ENCODE peak calls at places on chromosomes 1 and 21, in eight cellular contexts. I, X, V, F, D, E, C and A are unnamed samples.

GRCh38 chr21:27572681-27573080 is 605.8 kb upstream of the ADAMTS5 start:
- DNase-seq in I (no peak), X (no peak), V (no peak), F (no peak), D (no peak), E (no peak), C (no peak), A (no peak)

GRCh38 chr1:55534565-55535091 is 319.5 kb upstream of the USP24 start:
- DNase-seq in I (no peak), X (no peak), V (no peak), F (no peak), D (no peak), E (no peak), C (no peak), A (no peak)

GRCh38 chr1:167618366-167618765 is 11.7 kb upstream of the RCSD1 start:
- DNase-seq in I (no peak), X (no peak), V (no peak), F (no peak), D (no peak), E (no peak), C (no peak), A (no peak)

GRCh38 chr1:169784102-169784501 is 10.6 kb downstream of the METTL18 start:
- DNase-seq in I (no peak), X (no peak), V (no peak), F (no peak), D (no peak), E (no peak), C (no peak), A (no peak)

GRCh38 chr1:156126701-156127534 is 12.4 kb downstream of the LMNA start:
- DNase-seq in I (no peak), X (peak; percentile 70), V (peak; percentile 41), F (no peak), D (peak; percentile 81), E (no peak), C (peak; percentile 84), A (peak; percentile 60)

GRCh38 chr21:44927587-44928461 is 7.1 kb upstream of the ITGB2 start:
- DNase-seq in I (no peak), X (no peak), V (peak; percentile 46), F (peak; percentile 71), D (peak; percentile 92), E (no peak), C (no peak), A (no peak)

GRCh38 chr1:39761016-39761415 is 10.1 kb downstream of the OXCT2 start:
- DNase-seq in I (no peak), X (no peak), V (no peak), F (no peak), D (no peak), E (no peak), C (no peak), A (no peak)

GRCh38 chr21:25080706-25081495 is 526.4 kb downstream of the MRPL39 start:
- DNase-seq in I (no peak), X (no peak), V (no peak), F (no peak), D (no peak), E (no peak), C (no peak), A (no peak)

GRCh38 chr1:18422076-18422777 is 58.5 kb upstream of the KLHDC7A start:
- DNase-seq in I (no peak), X (no peak), V (no peak), F (no peak), D (no peak), E (no peak), C (no peak), A (no peak)

GRCh38 chr1:15620890-15621682 is 3.8 kb downstream of the DDI2 start:
- DNase-seq in I (no peak), X (no peak), V (no peak), F (no peak), D (no peak), E (no peak), C (no peak), A (no peak)

GRCh38 chr1:29453502-29454240 is 217.3 kb downstream of the PTPRU start:
- DNase-seq in I (peak; percentile 83), X (peak; percentile 70), V (no peak), F (peak; percentile 41), D (no peak), E (peak; percentile 43), C (no peak), A (no peak)

GRCh38 chr1:173411835-173412742 is 65.0 kb upstream of the PRDX6 start:
- DNase-seq in I (no peak), X (no peak), V (no peak), F (no peak), D (no peak), E (no peak), C (no peak), A (no peak)

GRCh38 chr1:147515046-147515869 is 26.0 kb upstream of the BCL9 start:
- DNase-seq in I (no peak), X (peak; percentile 62), V (no peak), F (no peak), D (no peak), E (no peak), C (no peak), A (no peak)

GRCh38 chr1:54326577-54327385 is 79.4 kb downstream of the SSBP3 start:
- DNase-seq in I (no peak), X (no peak), V (no peak), F (no peak), D (no peak), E (no peak), C (no peak), A (no peak)
- H3K4me1 ChIP-seq in I (peaks cover 83% of the 10 kb centered on the region), X (no peaks in the 10 kb centered on the region), V (peaks cover 99% of the 10 kb centered on the region), F (no peaks in the 10 kb centered on the region), D (peaks cover 46% of the 10 kb centered on the region), E (peaks cover 63% of the 10 kb centered on the region), C (peaks cover 99% of the 10 kb centered on the region), A (peaks cover 70% of the 10 kb centered on the region)

GRCh38 chr1:210248341-210248740 is 15.7 kb downstream of the SERTAD4 start:
- DNase-seq in I (no peak), X (no peak), V (no peak), F (no peak), D (no peak), E (no peak), C (no peak), A (no peak)

GRCh38 chr1:210252621-210253041 is 20.0 kb downstream of the SERTAD4 start:
- DNase-seq in I (peak; percentile 66), X (no peak), V (peak; percentile 58), F (no peak), D (peak; percentile 81), E (peak; percentile 68), C (peak; percentile 77), A (no peak)

GRCh38 chr1:210250665-210250997 is 18.0 kb downstream of the SERTAD4 start:
- DNase-seq in I (peak; percentile 82), X (no peak), V (no peak), F (peak; percentile 24), D (no peak), E (no peak), C (peak; percentile 70), A (no peak)

GRCh38 chr1:210251680-210252490 is 19.3 kb downstream of the SERTAD4 start:
- DNase-seq in I (peak; percentile 62), X (no peak), V (no peak), F (no peak), D (no peak), E (no peak), C (no peak), A (peak; percentile 48)

GRCh38 chr1:210250998-210251679 is 18.5 kb downstream of the SERTAD4 start:
- DNase-seq in I (peak; percentile 86), X (peak; percentile 15), V (peak; percentile 40), F (peak; percentile 53), D (peak; percentile 80), E (peak; percentile 83), C (peak; percentile 88), A (peak; percentile 60)
- TF ChIP-seq CTCF in I (no peak), X (no peak), V (no peak), F (no peak), D (no peak), E (no peak), C (no peak), A (no peak)

GRCh38 chr1:36950588-36950987 is 83.7 kb downstream of the GRIK3 start:
- DNase-seq in I (no peak), X (no peak), V (no peak), F (no peak), D (no peak), E (no peak), C (no peak), A (no peak)
- H3K4me1 ChIP-seq in I (peaks cover 14% of the 10 kb centered on the region), X (no peaks in the 10 kb centered on the region), V (no peaks in the 10 kb centered on the region), F (no peaks in the 10 kb centered on the region), D (no peaks in the 10 kb centered on the region), E (peaks cover 3% of the 10 kb centered on the region), C (no peaks in the 10 kb centered on the region), A (no peaks in the 10 kb centered on the region)

GRCh38 chr1:93681095-93681548 is 515 bp downstream of the BCAR3 start:
- DNase-seq in I (no peak), X (no peak), V (no peak), F (no peak), D (peak; percentile 83), E (no peak), C (no peak), A (peak; percentile 39)

GRCh38 chr1:93680121-93681094 is 1.2 kb downstream of the BCAR3 start:
- DNase-seq in I (peak; percentile 93), X (peak; percentile 76), V (peak; percentile 86), F (peak; percentile 92), D (peak; percentile 90), E (peak; percentile 50), C (peak; percentile 91), A (peak; percentile 84)

GRCh38 chr1:93679546-93679945 is 2.1 kb downstream of the BCAR3 start:
- DNase-seq in I (no peak), X (no peak), V (no peak), F (no peak), D (no peak), E (no peak), C (no peak), A (no peak)

GRCh38 chr1:93683234-93683633 is 1.6 kb upstream of the BCAR3 start:
- DNase-seq in I (no peak), X (no peak), V (no peak), F (no peak), D (no peak), E (no peak), C (no peak), A (no peak)

DNA sequence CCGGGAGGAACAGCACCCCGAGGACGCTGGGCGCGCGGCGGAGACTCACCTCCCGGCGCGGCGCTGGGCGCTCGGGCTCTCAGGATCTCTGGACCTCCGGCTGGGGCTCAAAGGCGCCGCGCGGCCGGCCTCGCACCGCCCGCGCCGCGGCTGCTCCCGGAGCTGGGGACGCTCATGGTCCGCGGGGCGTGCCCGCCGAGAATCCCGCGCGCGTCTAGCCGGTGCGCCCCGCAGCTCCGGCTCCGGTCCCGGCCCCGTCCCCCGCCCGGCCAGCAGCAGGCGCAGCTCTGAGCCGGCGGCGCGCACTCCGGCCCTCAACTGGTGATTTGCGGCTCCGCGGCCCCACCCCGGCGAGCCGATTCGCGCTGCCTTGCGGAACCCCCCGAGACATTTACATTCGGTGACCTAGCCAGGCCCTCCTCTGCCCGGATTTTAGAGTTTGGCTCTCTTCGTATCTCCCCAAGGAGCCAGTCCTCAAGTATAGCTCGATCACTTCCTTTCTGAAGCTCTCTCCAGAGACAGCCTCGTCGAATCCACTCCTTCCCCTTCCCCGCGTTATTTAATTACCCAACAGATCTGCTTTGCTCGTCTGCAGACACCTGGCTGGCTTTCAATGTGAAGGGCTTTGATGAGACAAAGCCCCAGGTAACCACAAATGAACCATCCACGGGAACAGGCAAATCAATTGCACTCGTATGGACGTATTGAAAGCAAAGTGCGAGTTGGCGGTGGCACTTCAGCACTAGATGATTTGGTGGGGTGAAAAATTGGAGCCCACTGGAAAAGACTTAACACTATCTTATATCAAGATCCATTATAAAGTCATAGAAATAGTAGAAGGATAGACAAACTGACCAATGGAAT is at the start of gene BCAR3:
- DNase-seq in I (peak; percentile 86), X (no peak), V (peak; percentile 83), F (no peak), D (peak; percentile 91), E (peak; percentile 38), C (peak; percentile 85), A (peak; percentile 73)
- TF ChIP-seq CTCF in I (peak; percentile 39), X (peak; percentile 29), V (peak; percentile 59), F (peak; percentile 27), D (peak; percentile 25), E (peak; percentile 46), C (no peak), A (peak; percentile 36)